ENCODE peak calls at places on chromosomes 4 and X, in six cellular contexts. D is PC-3; C is cardiac fibroblast; U is activated naive CD4-positive, alpha-beta T cell; Q is cerebellar cortex; I is midbrain. F is an unnamed sample.
A peak's percentile ranks its signal among the peaks of the same experiment; 100 is the strongest.

GRCh38 chr4:174324246-174324645 is 40.5 kb downstream of the CEP44 start:
- DNase-seq in D (no peak), C (peak; percentile 23), U (no peak), Q (no peak), I (no peak), F (no peak)

GRCh38 chr4:79578613-79579012 is 170.6 kb upstream of the GK2 start:
- DNase-seq in D (no peak), C (no peak), U (no peak), Q (no peak), I (no peak), F (no peak)

GRCh38 chr4:133151301-133151680 is 2.2 kb downstream of the PCDH10 start:
- DNase-seq in D (no peak), C (no peak), U (no peak), Q (no peak), I (peak; percentile 71), F (no peak)

GRCh38 chr4:102627831-102628523 is 126.8 kb downstream of the NFKB1 start:
- DNase-seq in D (peak; percentile 91), C (peak; percentile 17), U (no peak), Q (peak; percentile 9), I (no peak), F (peak; percentile 69)

GRCh38 chrX:13520931-13521330 is 48.5 kb upstream of the EGFL6 start:
- DNase-seq in D (no peak), C (peak; percentile 40), U (no peak), Q (no peak), I (no peak), F (no peak)

GRCh38 chr4:23888421-23889319 is 1.2 kb downstream of the PPARGC1A start:
- DNase-seq in D (no peak), C (peak; percentile 73), U (no peak), Q (peak; percentile 60), I (peak; percentile 63), F (peak; percentile 24)

GRCh38 chr4:80156410-80156809 is 40.9 kb upstream of the PRDM8 start:
- DNase-seq in D (no peak), C (no peak), U (no peak), Q (no peak), I (no peak), F (no peak)

GRCh38 chr4:168796362-168797106 is 213.5 kb downstream of the CBR4 start:
- DNase-seq in D (peak; percentile 88), C (peak; percentile 64), U (no peak), Q (no peak), I (no peak), F (no peak)

GRCh38 chr4:114225462-114225861 is 246.0 kb upstream of the ARSJ start:
- DNase-seq in D (no peak), C (no peak), U (no peak), Q (no peak), I (no peak), F (no peak)

GRCh38 chrX:154547245-154548027 is at the start of gene IKBKG:
- DNase-seq in D (peak; percentile 88), C (peak; percentile 94), U (peak; percentile 86), Q (peak; percentile 90), I (peak; percentile 86), F (peak; percentile 73)

GRCh38 chr4:112170451-112170993 is 25.3 kb downstream of the FAM241A start:
- DNase-seq in D (peak; percentile 78), C (peak; percentile 79), U (no peak), Q (no peak), I (no peak), F (peak; percentile 91)